ENCODE peak calls at places on chromosomes 7 and 10, in eight cellular contexts. V is prostate gland, W is uterus, J is WERI-Rb-1, P is NB4, I is SK-N-SH, E is spleen, U is cardiac muscle cell. Y is an unnamed sample.

GRCh38 chr10:119546009-119546408 is 3.5 kb upstream of the RGS10 start:
- DNase-seq in V (no peak), W (no peak), J (no peak), P (no peak), I (no peak), E (no peak), U (no peak), Y (no peak)

GRCh38 chr10:79159141-79159619 is 90.4 kb downstream of the ZMIZ1 start:
- DNase-seq in V (no peak), W (no peak), J (no peak), P (no peak), I (peak), E (no peak), U (peak), Y (no peak)

GRCh38 chr7:43694399-43694748 is 34.9 kb downstream of the COA1 start:
- DNase-seq in V (no peak), W (no peak), J (no peak), P (no peak), I (no peak), E (no peak), U (peak), Y (no peak)

GRCh38 chr7:108171164-108171563 is 41.0 kb upstream of the LAMB4 start:
- DNase-seq in V (no peak), W (no peak), J (no peak), P (no peak), I (no peak), E (no peak), U (no peak), Y (no peak)

GRCh38 chr10:70418229-70418628 is 14.3 kb downstream of the EIF4EBP2 start:
- DNase-seq in V (no peak), W (no peak), J (no peak), P (no peak), I (no peak), E (no peak), U (peak), Y (no peak)

GRCh38 chr10:127452568-127452967 is 96.5 kb upstream of the NPS start:
- DNase-seq in V (no peak), W (no peak), J (peak), P (no peak), I (no peak), E (no peak), U (no peak), Y (no peak)

GRCh38 chr7:88020953-88021650 is 87.1 kb downstream of the ADAM22 start:
- DNase-seq in V (no peak), W (no peak), J (no peak), P (no peak), I (no peak), E (no peak), U (no peak), Y (no peak)

GRCh38 chr7:46696741-46697140 is 775.7 kb upstream of the IGFBP3 start:
- DNase-seq in V (no peak), W (no peak), J (no peak), P (no peak), I (no peak), E (no peak), U (no peak), Y (no peak)

GRCh38 chr7:130654850-130655249 is 13.7 kb downstream of the COPG2 start:
- DNase-seq in V (no peak), W (no peak), J (no peak), P (no peak), I (no peak), E (no peak), U (no peak), Y (no peak)

GRCh38 chr7:151696738-151697514 is 177.2 kb upstream of the RHEB start:
- DNase-seq in V (peak), W (no peak), J (peak), P (no peak), I (peak), E (no peak), U (no peak), Y (no peak)

GRCh38 chr7:38129162-38129561 is 48.9 kb upstream of the STARD3NL start:
- DNase-seq in V (no peak), W (no peak), J (no peak), P (no peak), I (no peak), E (no peak), U (no peak), Y (no peak)

GRCh38 chr10:62946278-62946677 is 130.1 kb upstream of the EGR2 start:
- DNase-seq in V (no peak), W (no peak), J (no peak), P (no peak), I (no peak), E (no peak), U (no peak), Y (no peak)

GRCh38 chr7:151146761-151147160 is 20.7 kb downstream of the GBX1 start:
- DNase-seq in V (no peak), W (no peak), J (no peak), P (no peak), I (no peak), E (no peak), U (no peak), Y (no peak)

GRCh38 chr7:135321556-135321955 is 87.9 kb downstream of the STRA8 start:
- DNase-seq in V (no peak), W (peak), J (no peak), P (peak), I (peak), E (no peak), U (peak), Y (no peak)

GRCh38 chr10:126459878-126460481 is 71.7 kb upstream of the ADAM12 start:
- DNase-seq in V (no peak), W (no peak), J (no peak), P (peak), I (no peak), E (no peak), U (peak), Y (no peak)

GRCh38 chr7:104984591-104985258 is 29.3 kb upstream of the KMT2E start:
- DNase-seq in V (no peak), W (no peak), J (no peak), P (no peak), I (no peak), E (no peak), U (no peak), Y (no peak)

DNA sequence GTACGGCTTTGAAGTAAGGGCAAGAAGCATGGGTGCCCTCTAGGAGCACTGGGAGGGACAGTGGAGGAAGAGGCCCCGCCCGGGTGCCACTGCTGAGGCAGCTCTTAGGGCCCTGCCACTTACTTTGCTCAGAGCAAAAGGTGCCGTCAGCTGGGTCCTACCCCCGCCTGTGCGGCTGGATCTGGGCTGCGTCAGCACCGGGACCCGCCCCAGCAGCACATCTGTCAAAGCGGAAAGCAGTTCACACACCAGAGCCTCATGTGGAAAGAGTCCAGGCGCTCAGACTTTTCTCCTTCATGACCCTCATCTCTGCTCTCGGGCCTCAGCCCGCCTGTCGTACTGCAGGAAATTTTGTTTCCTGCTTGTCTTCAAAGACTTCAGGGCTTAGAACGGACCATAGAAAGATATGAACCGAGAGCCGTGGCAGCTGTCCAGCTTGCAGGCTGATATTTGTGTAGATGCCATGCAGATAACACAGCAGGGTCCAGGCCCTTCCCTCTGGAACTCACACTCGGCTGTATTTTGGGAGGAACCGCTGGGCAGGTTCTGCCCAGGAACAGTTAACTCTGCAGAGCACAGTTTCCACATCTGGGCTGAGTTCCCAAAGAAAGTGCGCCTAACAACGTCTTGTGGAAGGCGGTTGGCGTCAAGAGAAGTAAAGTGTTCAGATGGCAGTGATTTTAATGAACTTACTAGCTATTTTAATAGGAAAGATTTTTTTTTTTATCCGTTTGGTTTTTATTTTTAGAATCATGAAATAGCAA is 44.3 kb upstream of the PRKAR1B start:
- DNase-seq in V (peak), W (peak), J (no peak), P (no peak), I (peak), E (no peak), U (peak), Y (no peak)
- H3K4me3 ChIP-seq in V (no peak), W (no peak), J (no peak), P (no peak), I (no peak), E (no peak), U (no peak), Y (no peak)

GRCh38 chr7:128176696-128177095 is 64.4 kb upstream of the LEP start:
- DNase-seq in V (no peak), W (no peak), J (no peak), P (no peak), I (no peak), E (no peak), U (no peak), Y (no peak)
- TF ChIP-seq CTCF in V (no peak), W (no peak), J (no peak), P (no peak), I (no peak), E (no peak), U (no peak), Y (no peak)

GRCh38 chr10:92241501-92241900 is 49.4 kb downstream of the CPEB3 start:
- DNase-seq in V (no peak), W (no peak), J (no peak), P (no peak), I (no peak), E (no peak), U (no peak), Y (no peak)
- H3K4me3 ChIP-seq in V (no peak), W (no peak), J (peak), P (peak), I (peak), E (no peak), U (peak), Y (peak)

DNA sequence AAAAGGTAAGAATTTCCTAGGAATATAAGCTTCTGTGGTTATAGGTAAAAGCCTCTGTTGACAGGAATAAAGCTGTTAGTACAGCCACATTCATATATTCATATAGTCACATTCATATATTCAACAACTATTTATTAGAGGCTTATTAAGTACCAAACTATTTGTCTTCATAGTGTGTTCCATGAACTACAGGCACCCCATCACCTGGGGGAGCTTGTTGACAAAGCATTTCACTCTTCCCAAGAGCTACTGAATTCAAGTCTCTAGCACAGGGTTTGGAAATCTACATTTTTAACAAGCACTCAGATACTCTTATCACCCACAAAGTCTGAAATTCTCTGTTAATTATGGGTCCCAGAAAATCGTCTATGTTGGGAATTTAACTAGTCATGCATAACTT is 110.6 kb downstream of the RNLS start:
- DNase-seq in V (no peak), W (no peak), J (no peak), P (no peak), I (no peak), E (no peak), U (peak), Y (peak)
- TF ChIP-seq CTCF in V (no peak), W (no peak), J (no peak), P (no peak), I (no peak), E (no peak), U (no peak), Y (peak)

Y was measured in LNCaP clone FGC.